ENCODE peak calls at places on chromosomes 7 and 10, in six cellular contexts. One of them, this sample, is unnamed.

GRCh38 chr7:22438994-22439393 is 61.0 kb downstream of the STEAP1B start:
- DNase-seq in body of pancreas: no peak
- DNase-seq in SK-N-SH: no peak
- DNase-seq in MM.1S: peak
- DNase-seq in BE2C: no peak
- DNase-seq in kidney epithelial cell: no peak
- DNase-seq in this sample: no peak

GRCh38 chr10:92886334-92886961 is 38.1 kb downstream of the EXOC6 start:
- DNase-seq in body of pancreas: no peak
- DNase-seq in SK-N-SH: no peak
- DNase-seq in MM.1S: no peak
- DNase-seq in BE2C: no peak
- DNase-seq in kidney epithelial cell: peak
- DNase-seq in this sample: no peak

GRCh38 chr10:37619336-37619735 is 238.1 kb downstream of the ZNF248 start:
- DNase-seq in body of pancreas: no peak
- DNase-seq in SK-N-SH: no peak
- DNase-seq in MM.1S: no peak
- DNase-seq in BE2C: no peak
- DNase-seq in kidney epithelial cell: no peak
- DNase-seq in this sample: no peak

GRCh38 chr7:50203521-50203920 is 101.0 kb upstream of the IKZF1 start:
- DNase-seq in body of pancreas: no peak
- DNase-seq in SK-N-SH: no peak
- DNase-seq in MM.1S: no peak
- DNase-seq in BE2C: no peak
- DNase-seq in kidney epithelial cell: no peak
- DNase-seq in this sample: no peak

GRCh38 chr7:135801045-135801693 is 52.6 kb upstream of the FAM180A start:
- DNase-seq in body of pancreas: peak
- DNase-seq in SK-N-SH: peak
- DNase-seq in MM.1S: peak
- DNase-seq in BE2C: peak
- DNase-seq in kidney epithelial cell: no peak
- DNase-seq in this sample: peak

GRCh38 chr7:99034932-99035722 is 108.8 kb downstream of the SMURF1 start:
- DNase-seq in body of pancreas: no peak
- DNase-seq in SK-N-SH: no peak
- DNase-seq in MM.1S: no peak
- DNase-seq in BE2C: no peak
- DNase-seq in kidney epithelial cell: no peak
- DNase-seq in this sample: no peak

GRCh38 chr10:35608317-35608672 is 3.2 kb downstream of the GJD4 start:
- DNase-seq in body of pancreas: no peak
- DNase-seq in SK-N-SH: no peak
- DNase-seq in MM.1S: no peak
- DNase-seq in BE2C: no peak
- DNase-seq in kidney epithelial cell: no peak
- DNase-seq in this sample: no peak

GRCh38 chr10:6144609-6145413 is 56.0 kb downstream of the RBM17 start:
- DNase-seq in body of pancreas: peak
- DNase-seq in SK-N-SH: peak
- DNase-seq in MM.1S: peak
- DNase-seq in BE2C: peak
- DNase-seq in kidney epithelial cell: no peak
- DNase-seq in this sample: no peak

GRCh38 chr10:99981581-99982199 is 28.1 kb downstream of the DNMBP start:
- DNase-seq in body of pancreas: no peak
- DNase-seq in SK-N-SH: no peak
- DNase-seq in MM.1S: no peak
- DNase-seq in BE2C: no peak
- DNase-seq in kidney epithelial cell: no peak
- DNase-seq in this sample: no peak

GRCh38 chr7:51732066-51732465 is 415.5 kb upstream of the COBL start:
- DNase-seq in body of pancreas: no peak
- DNase-seq in SK-N-SH: no peak
- DNase-seq in MM.1S: no peak
- DNase-seq in BE2C: no peak
- DNase-seq in kidney epithelial cell: no peak
- DNase-seq in this sample: no peak

GRCh38 chr7:90945104-90945752 is 319.0 kb upstream of the FZD1 start:
- DNase-seq in body of pancreas: peak
- DNase-seq in SK-N-SH: no peak
- DNase-seq in MM.1S: no peak
- DNase-seq in BE2C: no peak
- DNase-seq in kidney epithelial cell: no peak
- DNase-seq in this sample: peak

GRCh38 chr7:106166651-106167342 is 54.7 kb upstream of the SYPL1 start:
- DNase-seq in body of pancreas: peak
- DNase-seq in SK-N-SH: peak
- DNase-seq in MM.1S: peak
- DNase-seq in BE2C: peak
- DNase-seq in kidney epithelial cell: peak
- DNase-seq in this sample: peak

GRCh38 chr7:13198036-13198435 is 510.6 kb downstream of the ARL4A start:
- DNase-seq in body of pancreas: no peak
- DNase-seq in SK-N-SH: no peak
- DNase-seq in MM.1S: no peak
- DNase-seq in BE2C: no peak
- DNase-seq in kidney epithelial cell: no peak
- DNase-seq in this sample: no peak

GRCh38 chr7:94251-94801 is 98.0 kb upstream of the FAM20C start:
- DNase-seq in body of pancreas: no peak
- DNase-seq in SK-N-SH: no peak
- DNase-seq in MM.1S: no peak
- DNase-seq in BE2C: no peak
- DNase-seq in kidney epithelial cell: no peak
- DNase-seq in this sample: no peak

GRCh38 chr10:101694056-101694673 is 805 bp downstream of the FBXW4 start:
- DNase-seq in body of pancreas: peak
- DNase-seq in SK-N-SH: peak
- DNase-seq in MM.1S: peak
- DNase-seq in BE2C: peak
- DNase-seq in kidney epithelial cell: no peak
- DNase-seq in this sample: no peak

GRCh38 chr10:132133005-132133404 is 53.7 kb upstream of the DPYSL4 start:
- DNase-seq in body of pancreas: peak
- DNase-seq in SK-N-SH: peak
- DNase-seq in MM.1S: no peak
- DNase-seq in BE2C: peak
- DNase-seq in kidney epithelial cell: no peak
- DNase-seq in this sample: peak

GRCh38 chr7:79462334-79462733 is 8.9 kb upstream of the MAGI2 start:
- DNase-seq in body of pancreas: no peak
- DNase-seq in SK-N-SH: no peak
- DNase-seq in MM.1S: no peak
- DNase-seq in BE2C: no peak
- DNase-seq in kidney epithelial cell: no peak
- DNase-seq in this sample: no peak

GRCh38 chr10:92834981-92835380 is 13.3 kb upstream of the EXOC6 start:
- DNase-seq in body of pancreas: no peak
- DNase-seq in SK-N-SH: no peak
- DNase-seq in MM.1S: no peak
- DNase-seq in BE2C: no peak
- DNase-seq in kidney epithelial cell: no peak
- DNase-seq in this sample: no peak

GRCh38 chr7:20331231-20331880 is 656 bp downstream of the ITGB8 start:
- DNase-seq in body of pancreas: peak
- DNase-seq in SK-N-SH: peak
- DNase-seq in MM.1S: peak
- DNase-seq in BE2C: peak
- DNase-seq in kidney epithelial cell: no peak
- DNase-seq in this sample: no peak

GRCh38 chr10:9766762-9767161 is 1250.9 kb upstream of the CELF2 start:
- DNase-seq in body of pancreas: no peak
- DNase-seq in SK-N-SH: no peak
- DNase-seq in MM.1S: no peak
- DNase-seq in BE2C: no peak
- DNase-seq in kidney epithelial cell: no peak
- DNase-seq in this sample: no peak

DNA sequence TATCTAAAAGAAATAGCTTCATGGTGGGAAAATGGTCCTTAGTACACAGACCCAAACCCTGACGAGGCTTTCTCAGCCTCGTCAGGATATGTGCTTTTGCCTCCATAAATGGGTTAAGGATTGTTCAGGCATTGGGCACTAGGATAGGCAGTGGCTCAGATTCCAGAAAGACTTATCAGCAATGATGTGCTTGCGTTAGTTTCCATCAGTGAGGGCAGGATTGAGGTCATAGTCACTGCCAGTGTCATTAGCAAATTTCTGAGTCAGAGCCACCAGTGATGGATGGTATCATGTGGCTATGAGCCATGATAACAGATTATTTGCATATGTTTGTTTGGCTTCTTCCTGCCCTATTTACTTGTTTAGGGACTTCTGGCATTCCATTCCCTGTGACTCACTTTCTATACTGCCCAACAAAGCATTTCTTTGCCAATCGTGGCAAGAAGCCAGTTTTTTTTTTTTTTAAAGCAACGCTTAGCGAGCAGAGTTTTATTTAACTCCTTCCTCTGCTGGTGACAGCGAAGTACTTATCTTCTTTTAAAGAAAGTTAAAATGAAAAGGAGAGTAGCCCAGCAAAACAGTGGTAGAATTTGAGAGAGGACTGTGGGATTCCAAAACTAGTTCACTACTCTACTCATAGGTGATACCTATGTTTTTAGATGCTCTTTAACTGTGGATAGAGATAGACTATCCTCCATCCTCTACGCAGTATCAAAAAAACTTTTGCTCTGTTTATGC is 44.4 kb downstream of the MYPN start:
- DNase-seq in body of pancreas: peak
- DNase-seq in SK-N-SH: peak
- DNase-seq in MM.1S: no peak
- DNase-seq in BE2C: peak
- DNase-seq in kidney epithelial cell: peak
- DNase-seq in this sample: peak
- H3K4me3 ChIP-seq in body of pancreas: no peak
- H3K4me3 ChIP-seq in SK-N-SH: peak
- H3K4me3 ChIP-seq in MM.1S: no peak
- H3K4me3 ChIP-seq in BE2C: peak
- H3K4me3 ChIP-seq in kidney epithelial cell: no peak
- H3K4me3 ChIP-seq in this sample: no peak

DNA sequence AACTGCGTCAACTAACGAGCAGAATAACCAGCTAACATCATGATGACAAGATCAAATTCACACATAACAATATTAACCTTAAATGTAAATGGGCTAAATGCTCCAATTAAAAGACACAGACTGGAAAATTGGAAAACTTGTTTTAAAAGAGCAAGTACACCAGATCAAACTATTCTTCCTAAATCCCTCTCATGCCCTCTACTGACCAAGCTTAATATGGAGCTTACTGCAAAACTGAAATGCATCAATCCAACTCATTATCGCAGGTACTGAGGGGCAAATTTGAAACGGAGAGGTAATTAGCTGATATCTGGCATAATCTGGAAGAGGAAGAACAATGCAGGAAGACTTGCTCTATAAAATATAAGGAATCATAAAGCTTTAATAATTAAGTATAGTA is 1223.8 kb downstream of the NXPH1 start:
- DNase-seq in body of pancreas: no peak
- DNase-seq in SK-N-SH: no peak
- DNase-seq in MM.1S: no peak
- DNase-seq in BE2C: no peak
- DNase-seq in kidney epithelial cell: no peak
- DNase-seq in this sample: peak
- TF ChIP-seq CTCF in body of pancreas: no peak
- TF ChIP-seq CTCF in SK-N-SH: no peak
- TF ChIP-seq CTCF in MM.1S: no peak
- TF ChIP-seq CTCF in BE2C: peak
- TF ChIP-seq CTCF in kidney epithelial cell: peak
- TF ChIP-seq CTCF in this sample: peak

GRCh38 chr7:95592570-95592969 is 3.7 kb downstream of the PDK4 start:
- DNase-seq in body of pancreas: no peak
- DNase-seq in SK-N-SH: no peak
- DNase-seq in MM.1S: no peak
- DNase-seq in BE2C: no peak
- DNase-seq in kidney epithelial cell: no peak
- DNase-seq in this sample: no peak
- H3K4me3 ChIP-seq in body of pancreas: no peak
- H3K4me3 ChIP-seq in SK-N-SH: no peak
- H3K4me3 ChIP-seq in MM.1S: no peak
- H3K4me3 ChIP-seq in BE2C: no peak
- H3K4me3 ChIP-seq in kidney epithelial cell: no peak
- H3K4me3 ChIP-seq in this sample: no peak

GRCh38 chr7:131583430-131583829 is 27.0 kb upstream of the PODXL start:
- DNase-seq in body of pancreas: no peak
- DNase-seq in SK-N-SH: no peak
- DNase-seq in MM.1S: no peak
- DNase-seq in BE2C: no peak
- DNase-seq in kidney epithelial cell: no peak
- DNase-seq in this sample: no peak

GRCh38 chr7:131586259-131586658 is 29.8 kb upstream of the PODXL start:
- DNase-seq in body of pancreas: peak
- DNase-seq in SK-N-SH: no peak
- DNase-seq in MM.1S: no peak
- DNase-seq in BE2C: no peak
- DNase-seq in kidney epithelial cell: no peak
- DNase-seq in this sample: no peak

GRCh38 chr7:131586759-131587158 is 30.3 kb upstream of the PODXL start:
- DNase-seq in body of pancreas: no peak
- DNase-seq in SK-N-SH: no peak
- DNase-seq in MM.1S: no peak
- DNase-seq in BE2C: no peak
- DNase-seq in kidney epithelial cell: no peak
- DNase-seq in this sample: no peak

GRCh38 chr7:131578602-131579001 is 22.2 kb upstream of the PODXL start:
- DNase-seq in body of pancreas: no peak
- DNase-seq in SK-N-SH: no peak
- DNase-seq in MM.1S: no peak
- DNase-seq in BE2C: no peak
- DNase-seq in kidney epithelial cell: no peak
- DNase-seq in this sample: no peak

DNA sequence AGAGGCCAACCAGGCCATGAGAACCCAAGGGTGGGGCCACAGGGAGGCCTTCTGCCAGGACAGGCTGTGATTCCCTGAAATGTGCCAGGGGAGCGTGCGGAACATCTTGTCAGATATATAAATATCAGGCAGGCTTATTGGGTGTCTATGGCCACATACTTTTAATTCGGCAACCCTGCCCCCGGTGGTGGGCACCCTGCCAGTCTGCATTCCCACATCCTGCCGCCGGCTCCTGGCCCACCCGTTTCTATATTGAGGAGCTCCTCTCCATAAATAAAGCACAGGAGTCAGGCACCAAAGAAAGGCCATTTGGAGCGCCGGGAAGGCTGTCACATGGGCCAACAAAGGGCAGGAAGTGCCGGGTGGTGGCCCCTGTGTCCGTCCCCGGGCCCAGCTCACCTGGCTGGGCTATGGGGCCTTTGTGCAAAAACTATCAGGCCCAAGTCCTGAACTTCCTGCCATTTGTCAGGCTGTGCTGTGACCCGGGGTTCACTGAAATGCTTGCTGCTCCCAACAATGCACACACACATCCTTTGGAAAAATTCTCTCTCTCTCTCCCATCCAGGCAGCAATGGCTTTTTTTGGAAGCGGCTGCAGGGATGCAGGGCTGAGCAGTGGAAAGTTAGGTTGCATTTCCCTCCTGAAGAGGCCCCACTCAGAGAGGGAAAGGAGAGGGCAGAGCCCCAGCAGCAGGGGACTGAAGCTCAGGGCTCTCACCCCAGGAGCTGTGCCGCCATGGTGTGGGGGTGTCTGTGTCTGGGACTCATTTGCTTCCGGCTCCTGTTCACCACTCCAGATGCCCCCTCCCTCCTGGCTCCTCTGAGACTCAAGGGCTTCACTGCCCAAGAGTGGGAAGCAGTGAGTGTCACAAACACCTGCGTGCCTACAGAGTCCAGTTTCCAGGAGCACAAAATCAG is 25.1 kb upstream of the PODXL start:
- DNase-seq in body of pancreas: peak
- DNase-seq in SK-N-SH: no peak
- DNase-seq in MM.1S: no peak
- DNase-seq in BE2C: peak
- DNase-seq in kidney epithelial cell: no peak
- DNase-seq in this sample: no peak
- TF ChIP-seq CTCF in body of pancreas: no peak
- TF ChIP-seq CTCF in SK-N-SH: peak
- TF ChIP-seq CTCF in MM.1S: no peak
- TF ChIP-seq CTCF in BE2C: no peak
- TF ChIP-seq CTCF in kidney epithelial cell: peak
- TF ChIP-seq CTCF in this sample: no peak

This sample was measured in LNCaP clone FGC.